ENCODE peak calls at places on chromosomes 12 and 14, in seven cellular contexts. One of them, this sample, is unnamed.

GRCh38 chr12:121514184-121514742 is 66.6 kb downstream of the KDM2B start:
- ATAC-seq in Right ventricle myocardium superior: no peak
- ATAC-seq in right cardiac atrium: no peak
- ATAC-seq in memory B cell: peak
- ATAC-seq in heart left ventricle: no peak
- ATAC-seq in heart right ventricle: no peak
- ATAC-seq in aorta: no peak
- ATAC-seq in this sample: no peak

GRCh38 chr12:57616383-57617101 is 5.3 kb downstream of the ARHGEF25 start:
- ATAC-seq in heart right ventricle: no peak
- ATAC-seq in aorta: no peak
- ATAC-seq in memory B cell: no peak
- ATAC-seq in Right ventricle myocardium superior: no peak
- ATAC-seq in right cardiac atrium: no peak
- ATAC-seq in heart left ventricle: no peak
- ATAC-seq in this sample: no peak

GRCh38 chr14:93032301-93032929 is 83.3 kb downstream of the ITPK1 start:
- ATAC-seq in Right ventricle myocardium superior: peak
- ATAC-seq in right cardiac atrium: no peak
- ATAC-seq in memory B cell: peak
- ATAC-seq in heart left ventricle: no peak
- ATAC-seq in aorta: no peak
- ATAC-seq in heart right ventricle: peak
- ATAC-seq in this sample: peak

GRCh38 chr14:52025310-52025709 is 36.0 kb downstream of the RTRAF start:
- ATAC-seq in right cardiac atrium: peak
- ATAC-seq in Right ventricle myocardium superior: peak
- ATAC-seq in aorta: peak
- ATAC-seq in heart right ventricle: peak
- ATAC-seq in heart left ventricle: peak
- ATAC-seq in memory B cell: no peak
- ATAC-seq in this sample: peak

GRCh38 chr14:96121660-96122395 is 82.7 kb downstream of the C14orf132 start:
- ATAC-seq in heart left ventricle: no peak
- ATAC-seq in Right ventricle myocardium superior: no peak
- ATAC-seq in right cardiac atrium: no peak
- ATAC-seq in memory B cell: no peak
- ATAC-seq in aorta: no peak
- ATAC-seq in heart right ventricle: no peak
- ATAC-seq in this sample: no peak

GRCh38 chr12:75553398-75553797 is 42.0 kb upstream of the KRR1 start:
- ATAC-seq in Right ventricle myocardium superior: peak
- ATAC-seq in memory B cell: no peak
- ATAC-seq in aorta: no peak
- ATAC-seq in right cardiac atrium: peak
- ATAC-seq in heart left ventricle: peak
- ATAC-seq in heart right ventricle: peak
- ATAC-seq in this sample: no peak

GRCh38 chr14:96380735-96381134 is 11.2 kb upstream of the AK7 start:
- ATAC-seq in memory B cell: peak
- ATAC-seq in heart left ventricle: no peak
- ATAC-seq in Right ventricle myocardium superior: no peak
- ATAC-seq in right cardiac atrium: no peak
- ATAC-seq in heart right ventricle: no peak
- ATAC-seq in aorta: no peak
- ATAC-seq in this sample: no peak

GRCh38 chr12:131799828-131800593 is 28.2 kb upstream of the MMP17 start:
- ATAC-seq in right cardiac atrium: no peak
- ATAC-seq in aorta: no peak
- ATAC-seq in heart right ventricle: peak
- ATAC-seq in memory B cell: no peak
- ATAC-seq in Right ventricle myocardium superior: peak
- ATAC-seq in heart left ventricle: no peak
- ATAC-seq in this sample: no peak

GRCh38 chr14:75469606-75470237 is 41.9 kb downstream of the JDP2 start:
- ATAC-seq in aorta: peak
- ATAC-seq in heart right ventricle: peak
- ATAC-seq in right cardiac atrium: no peak
- ATAC-seq in memory B cell: no peak
- ATAC-seq in heart left ventricle: no peak
- ATAC-seq in Right ventricle myocardium superior: peak
- ATAC-seq in this sample: peak

GRCh38 chr12:131818821-131819585 is 9.2 kb upstream of the MMP17 start:
- ATAC-seq in aorta: no peak
- ATAC-seq in Right ventricle myocardium superior: no peak
- ATAC-seq in right cardiac atrium: no peak
- ATAC-seq in heart right ventricle: peak
- ATAC-seq in heart left ventricle: no peak
- ATAC-seq in memory B cell: no peak
- ATAC-seq in this sample: peak

GRCh38 chr14:50301914-50302313 is 10.1 kb downstream of the L2HGDH start:
- ATAC-seq in Right ventricle myocardium superior: no peak
- ATAC-seq in right cardiac atrium: no peak
- ATAC-seq in memory B cell: no peak
- ATAC-seq in heart right ventricle: no peak
- ATAC-seq in aorta: no peak
- ATAC-seq in heart left ventricle: no peak
- ATAC-seq in this sample: no peak

GRCh38 chr12:96064266-96064665 is 28.9 kb upstream of the LTA4H start:
- ATAC-seq in heart right ventricle: peak
- ATAC-seq in Right ventricle myocardium superior: peak
- ATAC-seq in heart left ventricle: no peak
- ATAC-seq in right cardiac atrium: peak
- ATAC-seq in aorta: no peak
- ATAC-seq in memory B cell: no peak
- ATAC-seq in this sample: no peak

GRCh38 chr14:77245820-77246219 is 25.2 kb downstream of the NGB start:
- ATAC-seq in heart left ventricle: no peak
- ATAC-seq in aorta: no peak
- ATAC-seq in memory B cell: no peak
- ATAC-seq in Right ventricle myocardium superior: no peak
- ATAC-seq in right cardiac atrium: no peak
- ATAC-seq in heart right ventricle: no peak
- ATAC-seq in this sample: no peak

GRCh38 chr14:35287481-35288013 is 4.6 kb upstream of the PSMA6 start:
- ATAC-seq in aorta: no peak
- ATAC-seq in right cardiac atrium: no peak
- ATAC-seq in heart left ventricle: no peak
- ATAC-seq in memory B cell: no peak
- ATAC-seq in Right ventricle myocardium superior: no peak
- ATAC-seq in heart right ventricle: no peak
- ATAC-seq in this sample: no peak

GRCh38 chr12:51198568-51199400 is 19.1 kb downstream of the POU6F1 start:
- ATAC-seq in memory B cell: no peak
- ATAC-seq in heart left ventricle: no peak
- ATAC-seq in right cardiac atrium: no peak
- ATAC-seq in Right ventricle myocardium superior: no peak
- ATAC-seq in aorta: no peak
- ATAC-seq in heart right ventricle: no peak
- ATAC-seq in this sample: no peak

GRCh38 chr14:75702107-75702506 is 41.1 kb downstream of the TTLL5 start:
- ATAC-seq in right cardiac atrium: peak
- ATAC-seq in memory B cell: no peak
- ATAC-seq in heart right ventricle: peak
- ATAC-seq in Right ventricle myocardium superior: peak
- ATAC-seq in aorta: peak
- ATAC-seq in heart left ventricle: peak
- ATAC-seq in this sample: no peak